ENCODE peak calls at places on chromosomes 16 and 17, in ten cellular contexts. X is B cell, J is mammary epithelial cell, E is colonic mucosa, Q is psoas muscle, K is AG04450, C is fibroblast of the aortic adventitia, O is GM12865, H is HCT116, F is left ventricle myocardium inferior. D is an unnamed sample.

GRCh38 chr17:37147301-37147812 is 198.6 kb downstream of the AATF start:
- DNase-seq in X (peak), O (peak), C (no peak), J (peak), K (no peak), Q (no peak), F (no peak), H (no peak), E (no peak), D (no peak)

GRCh38 chr16:88642881-88643545 is 4.6 kb downstream of the IL17C start:
- DNase-seq in Q (no peak), X (no peak), C (no peak), O (no peak), H (no peak), F (no peak), E (no peak), J (no peak), K (no peak), D (no peak)

GRCh38 chr16:25124503-25124902 is 13.0 kb downstream of the LCMT1 start:
- DNase-seq in F (no peak), E (no peak), X (no peak), H (no peak), O (no peak), C (no peak), J (peak), Q (no peak), K (no peak), D (no peak)

GRCh38 chr16:66223176-66223780 is 143.2 kb upstream of the CDH5 start:
- DNase-seq in K (no peak), X (no peak), O (no peak), F (no peak), J (no peak), C (peak), E (no peak), H (no peak), Q (no peak), D (no peak)

GRCh38 chr17:72476575-72476986 is 355.8 kb downstream of the SOX9 start:
- DNase-seq in K (no peak), O (no peak), Q (no peak), J (no peak), X (no peak), H (no peak), E (no peak), C (no peak), F (no peak), D (no peak)

GRCh38 chr17:14341866-14342265 is 41.0 kb downstream of the HS3ST3B1 start:
- DNase-seq in K (no peak), O (no peak), H (no peak), X (no peak), F (no peak), J (no peak), E (no peak), Q (no peak), C (peak), D (no peak)

GRCh38 chr16:81397058-81397878 is 47.3 kb upstream of the CMIP start:
- DNase-seq in Q (no peak), J (no peak), O (no peak), C (no peak), F (no peak), H (no peak), K (no peak), X (no peak), E (no peak), D (no peak)

GRCh38 chr17:17351901-17352781 is 49.0 kb downstream of the NT5M start:
- DNase-seq in C (no peak), J (no peak), E (no peak), Q (peak), O (no peak), K (no peak), F (peak), H (no peak), X (no peak), D (no peak)

GRCh38 chr17:28154242-28154641 is 111.8 kb downstream of the NLK start:
- DNase-seq in C (no peak), H (no peak), O (no peak), Q (no peak), E (no peak), J (no peak), F (no peak), X (no peak), K (no peak), D (no peak)

GRCh38 chr17:60169921-60170817 is 20.4 kb downstream of the CA4 start:
- DNase-seq in X (no peak), K (no peak), C (peak), E (peak), Q (no peak), F (peak), H (no peak), O (no peak), J (peak), D (no peak)

GRCh38 chr17:76753061-76753961 is 15.4 kb downstream of the MFSD11 start:
- DNase-seq in F (no peak), K (no peak), O (no peak), E (no peak), X (no peak), J (peak), C (no peak), H (no peak), Q (no peak), D (no peak)

GRCh38 chr17:44598932-44599297 is 41.6 kb downstream of the FZD2 start:
- DNase-seq in J (no peak), H (no peak), X (no peak), F (no peak), O (no peak), Q (no peak), C (no peak), K (no peak), E (no peak), D (no peak)

GRCh38 chr17:45908460-45908859 is 14.1 kb downstream of the MAPT start:
- DNase-seq in C (no peak), F (no peak), K (no peak), X (no peak), Q (no peak), J (no peak), H (no peak), O (no peak), E (no peak), D (no peak)

GRCh38 chr17:78665952-78666920 is 89.0 kb upstream of the DNAH17 start:
- DNase-seq in O (peak), K (no peak), X (peak), H (no peak), J (no peak), F (peak), C (no peak), E (no peak), Q (no peak), D (peak)

GRCh38 chr17:17906418-17907215 is 65.6 kb downstream of the TOM1L2 start:
- DNase-seq in F (no peak), E (no peak), K (no peak), X (no peak), Q (no peak), H (no peak), O (no peak), C (no peak), J (no peak), D (no peak)

DNA sequence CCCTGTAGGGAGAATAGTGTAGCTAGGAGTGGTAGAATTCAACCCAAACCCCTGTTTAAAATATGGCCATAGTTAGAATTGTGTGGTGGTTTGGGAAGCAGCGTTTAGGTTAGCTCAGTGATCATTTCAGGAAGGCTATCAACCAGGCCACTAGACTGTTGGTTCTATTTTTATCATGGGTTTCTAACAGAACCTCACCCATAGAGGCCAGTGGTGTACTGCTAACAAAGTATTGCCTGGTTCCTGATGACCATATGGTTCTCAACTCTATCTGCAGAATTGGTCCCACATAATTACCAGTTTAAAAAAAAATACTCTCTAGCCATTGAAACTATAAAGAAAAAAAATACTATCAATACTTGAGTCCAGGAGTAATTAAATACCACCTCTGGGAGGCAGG is 70.5 kb upstream of the RASL10B start:
- DNase-seq in X (no peak), H (no peak), E (no peak), F (no peak), O (no peak), C (no peak), K (no peak), J (no peak), Q (no peak), D (no peak)
- TF ChIP-seq CTCF in X (no peak), H (no peak), E (no peak), F (peak), O (no peak), C (no peak), K (no peak), J (no peak), Q (peak), D (no peak)

GRCh38 chr17:74271281-74271680 is 2.8 kb upstream of the DNAI2 start:
- DNase-seq in F (no peak), X (no peak), K (no peak), C (no peak), J (no peak), H (no peak), Q (no peak), E (no peak), O (no peak), D (no peak)

GRCh38 chr17:74268052-74268451 is 6.0 kb upstream of the DNAI2 start:
- DNase-seq in E (no peak), F (no peak), O (no peak), K (no peak), Q (no peak), C (no peak), J (no peak), H (no peak), X (no peak), D (no peak)

GRCh38 chr17:74271902-74272563 is 2.0 kb upstream of the DNAI2 start:
- DNase-seq in E (peak), J (no peak), O (no peak), F (peak), C (peak), K (no peak), Q (peak), H (no peak), X (no peak), D (no peak)

GRCh38 chr17:74268554-74268953 is 5.5 kb upstream of the DNAI2 start:
- DNase-seq in K (no peak), O (no peak), F (no peak), E (no peak), Q (no peak), J (no peak), H (no peak), X (no peak), C (no peak), D (no peak)

DNA sequence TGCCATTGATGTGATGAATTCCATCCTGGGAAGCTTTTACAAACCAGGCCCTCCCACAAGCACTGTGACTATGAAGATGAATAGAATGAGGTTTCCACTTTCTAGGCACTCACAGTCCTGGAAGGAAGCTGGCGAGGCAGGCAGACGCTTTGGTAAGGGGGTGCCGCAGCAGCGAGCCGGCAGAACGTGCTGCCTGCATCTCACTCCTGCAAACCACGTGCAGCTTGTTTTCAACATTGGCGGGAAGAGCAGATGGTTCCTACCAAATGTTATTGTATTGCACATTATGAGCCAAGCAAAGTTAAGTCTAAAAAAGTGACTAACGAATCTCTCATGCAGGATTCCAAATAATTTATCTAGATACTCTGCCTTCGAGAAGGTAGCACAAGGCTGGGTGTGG is 3.7 kb upstream of the DNAI2 start:
- DNase-seq in Q (no peak), C (peak), E (no peak), H (no peak), X (no peak), F (no peak), K (no peak), O (no peak), J (no peak), D (no peak)
- TF ChIP-seq CTCF in Q (no peak), C (no peak), E (no peak), H (no peak), X (no peak), F (no peak), K (no peak), O (no peak), J (no peak), D (no peak)

GRCh38 chr17:38674013-38674748 is 576 bp downstream of the EPOP start:
- DNase-seq in J (no peak), O (peak), K (no peak), X (peak), H (no peak), E (no peak), C (no peak), F (peak), Q (peak), D (no peak)
- TF ChIP-seq CTCF in J (no peak), O (peak), K (no peak), X (no peak), H (peak), E (no peak), C (no peak), F (no peak), Q (no peak), D (no peak)

DNA sequence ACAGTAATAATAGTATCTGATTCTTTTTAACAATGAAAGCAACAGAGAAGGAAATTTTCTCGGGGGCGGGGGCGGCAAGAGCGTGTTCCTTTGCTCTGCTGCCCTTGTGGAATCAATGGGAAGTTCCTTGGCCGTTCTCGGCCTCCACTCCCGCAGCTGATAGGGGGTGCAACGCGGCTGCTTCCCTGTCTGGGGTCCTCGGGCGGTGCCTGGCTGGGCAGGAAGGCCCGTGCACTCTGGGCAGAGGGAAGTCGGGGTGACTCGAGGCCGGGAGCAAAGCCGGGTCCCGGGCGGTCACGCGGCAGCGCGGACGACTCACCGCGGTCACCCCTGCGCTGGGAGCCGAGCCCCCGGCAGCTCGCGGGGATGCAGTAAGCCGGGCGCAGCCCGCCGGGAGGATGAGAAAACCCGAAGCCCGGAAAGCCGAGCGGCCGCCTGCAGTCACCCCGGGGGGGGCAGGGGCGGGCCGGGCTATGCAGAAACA is 2.5 kb downstream of the TUBB3 start:
- DNase-seq in J (no peak), F (no peak), C (no peak), X (no peak), Q (no peak), K (no peak), O (no peak), H (no peak), E (no peak), D (no peak)
- TF ChIP-seq CTCF in J (no peak), F (no peak), C (peak), X (no peak), Q (no peak), K (peak), O (no peak), H (no peak), E (no peak), D (no peak)